ENCODE peak calls at places on chromosomes 12 and 14, in seven cellular contexts. N is mammary epithelial cell, G is MM.1S, T is neural crest cell, D is Calu3, I is foreskin fibroblast, P is mucosa of descending colon. M is an unnamed sample.

GRCh38 chr14:58243790-58244555 is 670 bp upstream of the PSMA3 start:
- DNase-seq in T (no peak), D (no peak), I (peak), G (peak), N (peak), P (no peak), M (no peak)

GRCh38 chr14:96105921-96106441 is 66.8 kb downstream of the C14orf132 start:
- DNase-seq in I (no peak), P (peak), T (no peak), G (no peak), N (peak), D (no peak), M (no peak)

GRCh38 chr14:104558231-104559042 is 21.1 kb upstream of the C14orf180 start:
- DNase-seq in I (no peak), T (no peak), N (no peak), P (peak), G (no peak), D (no peak), M (no peak)

GRCh38 chr12:34288963-34289345 is 266.7 kb downstream of the ALG10 start:
- DNase-seq in G (no peak), P (no peak), N (no peak), I (no peak), D (no peak), T (no peak), M (peak)

GRCh38 chr14:95875831-95876768 is 532 bp upstream of the TUNAR start:
- DNase-seq in N (no peak), P (no peak), T (peak), D (no peak), I (no peak), G (no peak), M (peak)

GRCh38 chr12:116068853-116069252 is 208.6 kb downstream of the MED13L start:
- DNase-seq in N (no peak), G (no peak), D (no peak), P (no peak), I (no peak), T (no peak), M (no peak)

GRCh38 chr12:13563743-13564125 is 367.2 kb downstream of the EMP1 start:
- DNase-seq in P (no peak), N (no peak), D (no peak), I (no peak), G (no peak), T (no peak), M (no peak)

GRCh38 chr12:27324452-27324999 is 8.1 kb upstream of the BMAL2 start:
- DNase-seq in G (no peak), I (no peak), T (no peak), D (no peak), P (no peak), N (no peak), M (no peak)

GRCh38 chr12:54704187-54704586 is 56.0 kb upstream of the DCD start:
- DNase-seq in I (no peak), T (no peak), D (no peak), N (no peak), G (no peak), P (no peak), M (no peak)

GRCh38 chr12:114780746-114781399 is 96.9 kb upstream of the TBX3 start:
- DNase-seq in P (no peak), I (no peak), G (no peak), T (no peak), N (no peak), D (no peak), M (no peak)

GRCh38 chr14:33039321-33039720 is 100.6 kb downstream of the NPAS3 start:
- DNase-seq in N (no peak), G (no peak), I (no peak), T (no peak), P (no peak), D (no peak), M (no peak)

GRCh38 chr14:104897286-104898194 is 27.1 kb upstream of the PLD4 start:
- DNase-seq in T (no peak), P (peak), N (no peak), D (no peak), G (no peak), I (no peak), M (no peak)

GRCh38 chr12:79900951-79901350 is 33.9 kb downstream of the PPP1R12A start:
- DNase-seq in G (no peak), N (no peak), T (no peak), P (no peak), D (no peak), I (no peak), M (no peak)

GRCh38 chr12:69966409-69966808 is 141.4 kb downstream of the MYRFL start:
- DNase-seq in G (no peak), T (no peak), D (no peak), I (no peak), P (no peak), N (peak), M (no peak)

GRCh38 chr12:108021949-108022522 is 107.1 kb upstream of the WSCD2 start:
- DNase-seq in D (no peak), P (no peak), T (no peak), I (no peak), N (no peak), G (no peak), M (no peak)

GRCh38 chr12:45655186-45655585 is 74.3 kb upstream of the ARID2 start:
- DNase-seq in I (no peak), N (peak), P (no peak), G (no peak), T (no peak), D (no peak), M (no peak)

GRCh38 chr12:96210376-96211055 is 16.3 kb downstream of the ELK3 start:
- DNase-seq in D (no peak), I (no peak), P (no peak), T (no peak), G (no peak), N (no peak), M (peak)

GRCh38 chr12:19967486-19967885 is 400.9 kb upstream of the PDE3A start:
- DNase-seq in T (no peak), N (peak), P (no peak), I (peak), G (no peak), D (peak), M (no peak)

DNA sequence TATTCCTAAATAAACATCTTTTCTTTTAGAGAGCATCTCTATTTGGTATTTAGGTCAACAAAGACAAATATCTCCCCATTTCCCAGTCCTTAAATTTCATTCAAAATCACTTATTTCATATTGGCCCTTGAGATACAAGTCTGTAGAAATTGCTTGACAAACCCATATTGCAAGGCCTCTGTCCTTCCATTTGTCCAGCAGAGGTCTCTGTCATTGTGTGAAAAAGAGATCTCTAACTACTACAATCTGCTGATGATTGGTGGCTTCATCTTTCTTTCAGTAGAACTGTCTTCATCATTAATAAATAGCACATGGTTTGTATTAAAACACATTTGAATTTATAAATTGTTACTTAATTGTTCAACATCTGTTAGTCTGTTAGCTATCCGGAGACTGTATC is 252.6 kb downstream of the ACSS3 start:
- DNase-seq in P (no peak), D (no peak), N (no peak), T (no peak), G (no peak), I (no peak), M (no peak)
- TF ChIP-seq CTCF in P (no peak), D (no peak), N (peak), T (peak), G (peak), I (no peak), M (no peak)

GRCh38 chr14:52553671-52554575 is 1.3 kb downstream of the GPR137C start:
- DNase-seq in T (peak), D (peak), G (peak), N (peak), I (peak), P (peak), M (peak)
- TF ChIP-seq CTCF in T (peak), D (no peak), G (no peak), N (no peak), I (no peak), P (no peak), M (no peak)

DNA sequence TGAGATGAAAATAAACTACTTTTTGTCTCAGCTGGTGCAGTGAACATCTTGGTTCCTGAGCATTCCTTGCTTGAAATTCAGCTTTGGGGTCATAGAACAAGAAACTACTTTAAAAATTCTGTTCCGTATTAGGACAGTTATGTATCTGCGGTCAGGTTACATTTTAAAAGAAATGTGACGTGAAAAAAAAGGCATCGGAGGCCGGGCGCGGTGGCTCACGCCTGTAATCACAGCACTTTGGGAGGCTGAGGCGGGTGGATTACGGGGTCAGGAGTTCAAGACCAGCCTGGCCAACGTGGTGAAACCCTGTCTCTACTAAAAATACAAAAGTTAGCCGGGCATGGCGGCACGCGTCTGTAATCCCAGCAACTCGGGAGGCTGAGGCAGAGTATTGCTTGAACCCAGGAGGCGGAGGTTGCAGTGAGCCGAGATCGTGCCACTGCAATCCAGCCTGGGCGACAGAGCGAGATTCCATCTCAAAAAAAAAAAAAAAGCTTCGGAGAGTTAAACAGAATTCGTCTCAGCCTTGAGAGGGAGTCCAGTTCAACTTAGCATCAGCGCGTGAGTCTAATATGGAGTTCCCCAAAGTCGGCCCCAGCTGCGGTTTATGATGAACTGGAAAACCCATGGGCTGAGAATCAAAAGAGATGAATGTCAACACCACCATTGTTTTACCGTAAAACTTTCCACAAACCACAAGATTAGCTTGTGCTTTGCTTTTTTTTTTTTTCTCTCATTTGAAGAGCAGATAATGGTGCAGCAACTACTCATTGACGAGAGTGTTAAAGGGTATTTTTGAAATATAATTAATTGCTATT is 2.1 kb upstream of the SLC2A13 start:
- DNase-seq in P (peak), T (no peak), G (no peak), D (no peak), I (no peak), N (peak), M (no peak)
- TF ChIP-seq CTCF in P (no peak), T (no peak), G (no peak), D (peak), I (no peak), N (no peak), M (no peak)

DNA sequence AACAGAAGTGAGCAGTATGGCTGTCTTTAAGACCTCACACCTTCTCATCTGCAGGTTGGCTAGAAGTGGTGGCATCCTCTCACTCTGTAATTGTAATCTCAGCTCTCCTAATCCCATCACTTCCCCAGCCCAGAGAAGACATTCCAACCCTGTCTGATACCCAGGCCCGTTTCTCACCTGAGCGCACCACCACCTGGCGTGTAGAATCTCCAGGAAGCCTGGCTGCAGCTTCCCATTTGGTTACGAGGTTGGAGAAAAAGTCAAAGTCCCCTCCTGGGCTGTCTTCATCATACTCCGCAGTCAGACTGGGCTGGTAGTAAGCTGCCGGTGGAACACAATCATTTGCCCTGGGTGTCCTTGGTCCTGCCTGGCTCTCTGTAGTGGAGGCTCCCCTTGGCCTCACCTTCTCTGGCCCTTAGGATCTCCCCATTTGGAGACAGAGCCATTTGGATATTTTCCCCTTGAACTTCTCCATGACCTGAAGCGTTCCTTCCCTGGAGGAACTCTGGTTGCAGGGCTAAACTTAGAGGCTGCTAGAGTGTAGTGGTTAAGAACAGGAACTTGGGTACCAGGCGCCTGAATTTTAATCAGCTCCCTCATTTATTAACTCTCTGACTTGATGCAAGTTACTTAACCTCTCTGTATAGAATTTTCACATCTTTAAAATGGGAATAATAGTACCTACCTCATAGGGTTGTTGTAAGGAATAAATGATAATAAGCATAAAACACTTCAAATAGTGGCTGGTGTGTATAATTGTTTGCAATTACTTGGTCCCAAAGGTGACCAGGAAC is 1.8 kb downstream of the SDR39U1 start:
- DNase-seq in D (no peak), I (no peak), G (no peak), T (no peak), N (no peak), P (no peak), M (no peak)
- TF ChIP-seq CTCF in D (no peak), I (no peak), G (no peak), T (no peak), N (no peak), P (no peak), M (no peak)

GRCh38 chr14:64725879-64726584 is 21.8 kb downstream of the PLEKHG3 start:
- DNase-seq in D (no peak), G (no peak), I (no peak), N (no peak), T (no peak), P (no peak), M (no peak)
- TF ChIP-seq CTCF in D (no peak), G (no peak), I (no peak), N (peak), T (no peak), P (no peak), M (no peak)

GRCh38 chr14:90368946-90369721 is 27.7 kb upstream of the CALM1 start:
- DNase-seq in T (no peak), I (peak), N (peak), D (no peak), P (no peak), G (no peak), M (no peak)
- TF ChIP-seq CTCF in T (no peak), I (no peak), N (peak), D (no peak), P (no peak), G (no peak), M (no peak)

DNA sequence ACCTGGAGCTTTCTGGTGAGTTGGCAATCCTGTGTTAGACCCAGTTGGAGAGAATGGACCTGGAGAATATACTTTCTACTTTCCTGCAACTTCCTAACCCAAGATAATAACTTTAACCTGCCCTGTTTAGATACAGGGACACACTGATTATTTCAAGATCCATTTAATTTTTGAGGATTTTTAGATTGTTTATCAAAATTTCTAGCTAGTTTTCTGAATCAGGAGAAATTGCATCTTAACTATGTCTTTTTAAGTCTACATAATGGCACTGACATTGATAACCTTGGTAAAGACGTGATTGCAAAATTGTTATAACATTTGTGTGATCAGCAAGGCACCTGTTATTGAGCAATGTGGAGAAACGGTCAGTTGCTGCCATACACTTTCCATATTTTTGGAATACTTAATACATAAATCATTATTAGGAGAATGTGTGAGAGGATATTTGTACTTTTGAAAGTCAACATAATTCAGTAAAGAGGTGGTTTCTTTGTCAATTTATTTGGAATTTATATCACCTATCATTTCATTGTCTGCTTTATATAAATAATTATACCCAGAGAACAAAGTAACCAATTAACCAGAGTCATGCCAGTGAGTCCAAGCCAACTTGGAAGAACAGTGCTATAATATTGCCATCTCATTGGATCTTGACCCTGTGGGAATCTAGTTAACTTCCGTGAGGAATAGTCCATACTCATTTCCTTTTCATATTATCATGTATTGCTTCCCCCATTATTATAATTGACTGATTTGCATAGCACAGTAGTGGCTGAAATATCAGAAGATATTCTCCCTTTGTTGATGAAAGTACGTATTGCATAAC is 28.4 kb downstream of the NFYB start:
- DNase-seq in P (no peak), N (no peak), D (no peak), I (no peak), T (no peak), G (no peak), M (no peak)
- TF ChIP-seq CTCF in P (no peak), N (no peak), D (no peak), I (no peak), T (peak), G (no peak), M (no peak)

GRCh38 chr14:51160871-51161270 is 66.0 kb upstream of the TRIM9 start:
- DNase-seq in G (no peak), N (no peak), T (no peak), P (no peak), I (no peak), D (no peak), M (no peak)

GRCh38 chr14:51155331-51155730 is 60.4 kb upstream of the TRIM9 start:
- DNase-seq in I (no peak), T (no peak), D (no peak), G (no peak), N (no peak), P (no peak), M (no peak)

DNA sequence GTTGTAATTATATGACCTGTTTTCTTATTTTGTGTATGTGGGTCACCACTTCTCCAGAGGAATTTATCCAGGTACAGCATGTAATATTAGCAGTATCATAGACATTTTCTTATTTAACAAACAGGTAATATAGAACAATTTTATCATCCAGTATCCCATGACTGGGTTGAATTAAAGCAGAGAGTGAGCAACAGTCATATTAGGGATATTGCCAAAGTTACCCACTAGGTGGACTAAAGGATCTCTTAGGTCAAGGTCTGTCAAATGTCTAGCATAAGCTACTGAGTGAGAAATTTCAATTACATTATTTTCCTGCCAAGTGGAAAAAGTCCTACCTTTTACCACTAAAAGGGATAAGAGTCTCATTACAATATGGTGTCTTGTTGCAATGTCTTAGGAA is 62.1 kb upstream of the TRIM9 start:
- DNase-seq in D (no peak), I (no peak), P (no peak), N (peak), T (no peak), G (no peak), M (no peak)
- TF ChIP-seq CTCF in D (peak), I (peak), P (no peak), N (peak), T (peak), G (peak), M (no peak)

DNA sequence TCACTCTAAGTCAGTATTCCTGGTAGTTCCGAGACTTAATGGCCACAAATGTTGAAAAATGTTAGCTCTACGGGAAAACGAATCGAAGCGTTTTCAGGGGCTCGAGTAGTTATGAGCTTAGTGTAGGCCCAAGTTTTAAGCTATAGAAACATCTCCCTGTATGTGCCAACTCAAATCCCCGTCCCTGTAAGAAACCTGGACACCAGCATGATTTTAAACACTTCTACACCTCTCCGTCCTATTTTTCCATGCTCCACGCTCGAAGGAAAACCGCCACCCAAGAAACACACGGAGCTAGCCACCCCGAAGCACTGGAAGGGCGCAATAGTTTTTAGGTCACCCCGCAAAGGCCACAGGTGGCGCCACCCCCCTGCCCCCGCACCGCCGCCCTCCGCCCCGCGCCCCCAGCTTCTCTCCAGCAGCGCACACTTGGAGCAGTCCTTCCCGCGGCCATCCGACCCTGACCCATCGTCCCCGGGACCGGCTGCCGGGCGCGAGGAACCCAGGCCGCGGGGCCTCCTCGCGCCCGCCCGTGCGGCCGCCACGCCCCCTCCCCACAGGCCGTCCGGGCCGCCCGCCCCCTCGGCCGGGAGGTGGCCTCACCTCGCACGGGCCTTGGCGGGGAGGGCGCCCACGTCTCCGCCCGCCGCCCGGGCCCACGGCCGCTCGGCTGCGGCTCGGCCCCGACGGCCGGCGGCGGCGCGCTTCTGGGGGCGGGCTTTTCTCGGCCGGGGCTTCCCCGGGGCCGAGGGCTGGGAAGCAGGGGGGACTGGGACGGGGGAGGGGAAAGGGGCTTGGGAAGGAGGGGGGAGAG is 519 bp downstream of the R3HDM2 start:
- DNase-seq in P (peak), N (peak), D (peak), I (no peak), G (peak), T (peak), M (peak)
- TF ChIP-seq CTCF in P (no peak), N (no peak), D (no peak), I (no peak), G (no peak), T (no peak), M (no peak)